ENCODE peak calls at places on chromosomes 2 and 18, in ten cellular contexts. One of them, this sample, is unnamed.
A peak's percentile ranks its signal among the peaks of the same experiment; 100 is the strongest.

GRCh38 chr18:35939166-35939565 is 33.3 kb upstream of the RMP24 start:
- DNase-seq in breast epithelium: no peak
- DNase-seq in NCI-H82: peak; percentile 5
- DNase-seq in AG10803: no peak
- DNase-seq in ELR: no peak
- DNase-seq in midbrain: no peak
- DNase-seq in neural crest cell: no peak
- DNase-seq in left cardiac atrium: no peak
- DNase-seq in activated T-helper 1 cell treated with anti-CD3 and anti-CD28 coated beads, Interleukin-12 subunit alpha, Interleukin-12 subunit beta, Interleukin-2, Interleukin-4 antibody, amounts not matched to agents 30 ng/mL and 10 ng/mL and 1 ng/mL, durations not matched to agents 14 hours and 24 hours and 36 hours: no peak
- DNase-seq in activated B cell treated with CpG ODN at 0.5 μM for 24 hours: no peak
- DNase-seq in this sample: peak; percentile 74

GRCh38 chr2:219041252-219041651 is at the start of gene CFAP65:
- DNase-seq in left cardiac atrium: peak; percentile 44
- DNase-seq in NCI-H82: peak; percentile 68
- DNase-seq in midbrain: peak; percentile 55
- DNase-seq in activated B cell treated with CpG ODN at 0.5 μM for 24 hours: no peak
- DNase-seq in ELR: peak; percentile 57
- DNase-seq in neural crest cell: peak; percentile 37
- DNase-seq in breast epithelium: no peak
- DNase-seq in AG10803: peak; percentile 35
- DNase-seq in activated T-helper 1 cell treated with anti-CD3 and anti-CD28 coated beads, Interleukin-12 subunit alpha, Interleukin-12 subunit beta, Interleukin-2, Interleukin-4 antibody, amounts not matched to agents 30 ng/mL and 10 ng/mL and 1 ng/mL, durations not matched to agents 14 hours and 24 hours and 36 hours: no peak
- DNase-seq in this sample: peak; percentile 60

GRCh38 chr18:78506031-78506461 is 473.6 kb upstream of the SALL3 start:
- DNase-seq in breast epithelium: no peak
- DNase-seq in AG10803: no peak
- DNase-seq in NCI-H82: no peak
- DNase-seq in activated B cell treated with CpG ODN at 0.5 μM for 24 hours: no peak
- DNase-seq in neural crest cell: peak; percentile 70
- DNase-seq in ELR: no peak
- DNase-seq in activated T-helper 1 cell treated with anti-CD3 and anti-CD28 coated beads, Interleukin-12 subunit alpha, Interleukin-12 subunit beta, Interleukin-2, Interleukin-4 antibody, amounts not matched to agents 30 ng/mL and 10 ng/mL and 1 ng/mL, durations not matched to agents 14 hours and 24 hours and 36 hours: no peak
- DNase-seq in left cardiac atrium: peak; percentile 10
- DNase-seq in midbrain: peak; percentile 55
- DNase-seq in this sample: no peak

GRCh38 chr18:58768293-58768974 is 96.2 kb upstream of the ZNF532 start:
- DNase-seq in activated T-helper 1 cell treated with anti-CD3 and anti-CD28 coated beads, Interleukin-12 subunit alpha, Interleukin-12 subunit beta, Interleukin-2, Interleukin-4 antibody, amounts not matched to agents 30 ng/mL and 10 ng/mL and 1 ng/mL, durations not matched to agents 14 hours and 24 hours and 36 hours: peak; percentile 53
- DNase-seq in NCI-H82: peak; percentile 84
- DNase-seq in midbrain: peak; percentile 76
- DNase-seq in AG10803: peak; percentile 44
- DNase-seq in neural crest cell: peak; percentile 82
- DNase-seq in left cardiac atrium: peak; percentile 77
- DNase-seq in ELR: peak; percentile 71
- DNase-seq in breast epithelium: peak; percentile 78
- DNase-seq in activated B cell treated with CpG ODN at 0.5 μM for 24 hours: peak; percentile 58
- DNase-seq in this sample: peak; percentile 52

GRCh38 chr2:38605298-38605830 is 2.6 kb upstream of the HNRNPLL start:
- DNase-seq in midbrain: no peak
- DNase-seq in AG10803: no peak
- DNase-seq in breast epithelium: no peak
- DNase-seq in ELR: no peak
- DNase-seq in NCI-H82: no peak
- DNase-seq in left cardiac atrium: no peak
- DNase-seq in activated T-helper 1 cell treated with anti-CD3 and anti-CD28 coated beads, Interleukin-12 subunit alpha, Interleukin-12 subunit beta, Interleukin-2, Interleukin-4 antibody, amounts not matched to agents 30 ng/mL and 10 ng/mL and 1 ng/mL, durations not matched to agents 14 hours and 24 hours and 36 hours: no peak
- DNase-seq in neural crest cell: no peak
- DNase-seq in activated B cell treated with CpG ODN at 0.5 μM for 24 hours: no peak
- DNase-seq in this sample: no peak

GRCh38 chr2:207796585-207797350 is 27.1 kb upstream of the FZD5 start:
- DNase-seq in activated B cell treated with CpG ODN at 0.5 μM for 24 hours: no peak
- DNase-seq in ELR: no peak
- DNase-seq in left cardiac atrium: no peak
- DNase-seq in neural crest cell: no peak
- DNase-seq in AG10803: peak; percentile 19
- DNase-seq in NCI-H82: peak; percentile 92
- DNase-seq in midbrain: no peak
- DNase-seq in activated T-helper 1 cell treated with anti-CD3 and anti-CD28 coated beads, Interleukin-12 subunit alpha, Interleukin-12 subunit beta, Interleukin-2, Interleukin-4 antibody, amounts not matched to agents 30 ng/mL and 10 ng/mL and 1 ng/mL, durations not matched to agents 14 hours and 24 hours and 36 hours: no peak
- DNase-seq in breast epithelium: no peak
- DNase-seq in this sample: no peak

GRCh38 chr2:109016376-109016775 is 27.4 kb upstream of the EDAR start:
- DNase-seq in midbrain: no peak
- DNase-seq in AG10803: no peak
- DNase-seq in activated T-helper 1 cell treated with anti-CD3 and anti-CD28 coated beads, Interleukin-12 subunit alpha, Interleukin-12 subunit beta, Interleukin-2, Interleukin-4 antibody, amounts not matched to agents 30 ng/mL and 10 ng/mL and 1 ng/mL, durations not matched to agents 14 hours and 24 hours and 36 hours: no peak
- DNase-seq in neural crest cell: no peak
- DNase-seq in left cardiac atrium: no peak
- DNase-seq in breast epithelium: no peak
- DNase-seq in activated B cell treated with CpG ODN at 0.5 μM for 24 hours: no peak
- DNase-seq in NCI-H82: no peak
- DNase-seq in ELR: no peak
- DNase-seq in this sample: no peak

GRCh38 chr18:43012951-43013350 is 102.5 kb downstream of the RIT2 start:
- DNase-seq in left cardiac atrium: no peak
- DNase-seq in midbrain: no peak
- DNase-seq in activated B cell treated with CpG ODN at 0.5 μM for 24 hours: no peak
- DNase-seq in neural crest cell: no peak
- DNase-seq in activated T-helper 1 cell treated with anti-CD3 and anti-CD28 coated beads, Interleukin-12 subunit alpha, Interleukin-12 subunit beta, Interleukin-2, Interleukin-4 antibody, amounts not matched to agents 30 ng/mL and 10 ng/mL and 1 ng/mL, durations not matched to agents 14 hours and 24 hours and 36 hours: no peak
- DNase-seq in AG10803: no peak
- DNase-seq in ELR: no peak
- DNase-seq in NCI-H82: no peak
- DNase-seq in breast epithelium: no peak
- DNase-seq in this sample: no peak

GRCh38 chr18:33957705-33958104 is 267.0 kb downstream of the NOL4 start:
- DNase-seq in neural crest cell: no peak
- DNase-seq in activated T-helper 1 cell treated with anti-CD3 and anti-CD28 coated beads, Interleukin-12 subunit alpha, Interleukin-12 subunit beta, Interleukin-2, Interleukin-4 antibody, amounts not matched to agents 30 ng/mL and 10 ng/mL and 1 ng/mL, durations not matched to agents 14 hours and 24 hours and 36 hours: no peak
- DNase-seq in activated B cell treated with CpG ODN at 0.5 μM for 24 hours: no peak
- DNase-seq in NCI-H82: peak; percentile 4
- DNase-seq in AG10803: no peak
- DNase-seq in breast epithelium: no peak
- DNase-seq in ELR: no peak
- DNase-seq in midbrain: no peak
- DNase-seq in left cardiac atrium: no peak
- DNase-seq in this sample: no peak

GRCh38 chr2:241857572-241858121 is 1.0 kb downstream of the PDCD1 start:
- DNase-seq in breast epithelium: no peak
- DNase-seq in midbrain: no peak
- DNase-seq in activated T-helper 1 cell treated with anti-CD3 and anti-CD28 coated beads, Interleukin-12 subunit alpha, Interleukin-12 subunit beta, Interleukin-2, Interleukin-4 antibody, amounts not matched to agents 30 ng/mL and 10 ng/mL and 1 ng/mL, durations not matched to agents 14 hours and 24 hours and 36 hours: no peak
- DNase-seq in activated B cell treated with CpG ODN at 0.5 μM for 24 hours: no peak
- DNase-seq in AG10803: no peak
- DNase-seq in NCI-H82: no peak
- DNase-seq in neural crest cell: no peak
- DNase-seq in ELR: no peak
- DNase-seq in left cardiac atrium: peak; percentile 20
- DNase-seq in this sample: no peak

GRCh38 chr2:6957910-6958615 is 40.9 kb downstream of the RNF144A start:
- DNase-seq in ELR: no peak
- DNase-seq in NCI-H82: peak; percentile 99
- DNase-seq in midbrain: no peak
- DNase-seq in breast epithelium: no peak
- DNase-seq in activated T-helper 1 cell treated with anti-CD3 and anti-CD28 coated beads, Interleukin-12 subunit alpha, Interleukin-12 subunit beta, Interleukin-2, Interleukin-4 antibody, amounts not matched to agents 30 ng/mL and 10 ng/mL and 1 ng/mL, durations not matched to agents 14 hours and 24 hours and 36 hours: no peak
- DNase-seq in activated B cell treated with CpG ODN at 0.5 μM for 24 hours: no peak
- DNase-seq in neural crest cell: no peak
- DNase-seq in left cardiac atrium: no peak
- DNase-seq in AG10803: no peak
- DNase-seq in this sample: no peak

GRCh38 chr2:161418715-161419337 is 2.7 kb downstream of the TBR1 start:
- DNase-seq in midbrain: no peak
- DNase-seq in NCI-H82: peak; percentile 87
- DNase-seq in activated T-helper 1 cell treated with anti-CD3 and anti-CD28 coated beads, Interleukin-12 subunit alpha, Interleukin-12 subunit beta, Interleukin-2, Interleukin-4 antibody, amounts not matched to agents 30 ng/mL and 10 ng/mL and 1 ng/mL, durations not matched to agents 14 hours and 24 hours and 36 hours: no peak
- DNase-seq in breast epithelium: no peak
- DNase-seq in left cardiac atrium: no peak
- DNase-seq in AG10803: peak; percentile 16
- DNase-seq in ELR: peak; percentile 45
- DNase-seq in activated B cell treated with CpG ODN at 0.5 μM for 24 hours: no peak
- DNase-seq in neural crest cell: peak; percentile 36
- DNase-seq in this sample: no peak

GRCh38 chr2:219509780-219510511 is 4.3 kb upstream of the ASIC4 start:
- DNase-seq in ELR: peak; percentile 59
- DNase-seq in activated T-helper 1 cell treated with anti-CD3 and anti-CD28 coated beads, Interleukin-12 subunit alpha, Interleukin-12 subunit beta, Interleukin-2, Interleukin-4 antibody, amounts not matched to agents 30 ng/mL and 10 ng/mL and 1 ng/mL, durations not matched to agents 14 hours and 24 hours and 36 hours: peak; percentile 12
- DNase-seq in AG10803: peak; percentile 33
- DNase-seq in activated B cell treated with CpG ODN at 0.5 μM for 24 hours: peak; percentile 37
- DNase-seq in breast epithelium: no peak
- DNase-seq in midbrain: peak; percentile 49
- DNase-seq in NCI-H82: peak; percentile 98
- DNase-seq in neural crest cell: peak; percentile 67
- DNase-seq in left cardiac atrium: peak; percentile 62
- DNase-seq in this sample: peak; percentile 31

GRCh38 chr18:21741511-21742322 is 1.1 kb downstream of the MIB1 start:
- DNase-seq in midbrain: no peak
- DNase-seq in activated T-helper 1 cell treated with anti-CD3 and anti-CD28 coated beads, Interleukin-12 subunit alpha, Interleukin-12 subunit beta, Interleukin-2, Interleukin-4 antibody, amounts not matched to agents 30 ng/mL and 10 ng/mL and 1 ng/mL, durations not matched to agents 14 hours and 24 hours and 36 hours: no peak
- DNase-seq in AG10803: peak; percentile 21
- DNase-seq in left cardiac atrium: peak; percentile 50
- DNase-seq in NCI-H82: peak; percentile 91
- DNase-seq in ELR: peak; percentile 42
- DNase-seq in activated B cell treated with CpG ODN at 0.5 μM for 24 hours: no peak
- DNase-seq in neural crest cell: peak; percentile 38
- DNase-seq in breast epithelium: no peak
- DNase-seq in this sample: no peak

GRCh38 chr2:24228470-24228869 is 53.6 kb downstream of the FAM228A start:
- DNase-seq in activated B cell treated with CpG ODN at 0.5 μM for 24 hours: no peak
- DNase-seq in left cardiac atrium: no peak
- DNase-seq in midbrain: peak; percentile 46
- DNase-seq in AG10803: no peak
- DNase-seq in activated T-helper 1 cell treated with anti-CD3 and anti-CD28 coated beads, Interleukin-12 subunit alpha, Interleukin-12 subunit beta, Interleukin-2, Interleukin-4 antibody, amounts not matched to agents 30 ng/mL and 10 ng/mL and 1 ng/mL, durations not matched to agents 14 hours and 24 hours and 36 hours: no peak
- DNase-seq in breast epithelium: no peak
- DNase-seq in neural crest cell: no peak
- DNase-seq in NCI-H82: peak; percentile 47
- DNase-seq in ELR: peak; percentile 52
- DNase-seq in this sample: no peak

GRCh38 chr2:60100034-60100433 is 453.4 kb downstream of the BCL11A start:
- DNase-seq in NCI-H82: no peak
- DNase-seq in AG10803: no peak
- DNase-seq in breast epithelium: no peak
- DNase-seq in left cardiac atrium: no peak
- DNase-seq in ELR: no peak
- DNase-seq in activated B cell treated with CpG ODN at 0.5 μM for 24 hours: no peak
- DNase-seq in activated T-helper 1 cell treated with anti-CD3 and anti-CD28 coated beads, Interleukin-12 subunit alpha, Interleukin-12 subunit beta, Interleukin-2, Interleukin-4 antibody, amounts not matched to agents 30 ng/mL and 10 ng/mL and 1 ng/mL, durations not matched to agents 14 hours and 24 hours and 36 hours: no peak
- DNase-seq in midbrain: no peak
- DNase-seq in neural crest cell: no peak
- DNase-seq in this sample: no peak

GRCh38 chr2:218717262-218717661 is 6.6 kb downstream of the TTLL4 start:
- DNase-seq in neural crest cell: no peak
- DNase-seq in midbrain: no peak
- DNase-seq in activated B cell treated with CpG ODN at 0.5 μM for 24 hours: no peak
- DNase-seq in AG10803: no peak
- DNase-seq in left cardiac atrium: no peak
- DNase-seq in breast epithelium: no peak
- DNase-seq in ELR: peak; percentile 52
- DNase-seq in activated T-helper 1 cell treated with anti-CD3 and anti-CD28 coated beads, Interleukin-12 subunit alpha, Interleukin-12 subunit beta, Interleukin-2, Interleukin-4 antibody, amounts not matched to agents 30 ng/mL and 10 ng/mL and 1 ng/mL, durations not matched to agents 14 hours and 24 hours and 36 hours: no peak
- DNase-seq in NCI-H82: no peak
- DNase-seq in this sample: peak; percentile 25

GRCh38 chr2:25342372-25343186 is 854 bp upstream of the DNMT3A start:
- DNase-seq in breast epithelium: peak; percentile 53
- DNase-seq in neural crest cell: peak; percentile 80
- DNase-seq in midbrain: peak; percentile 88
- DNase-seq in AG10803: peak; percentile 69
- DNase-seq in left cardiac atrium: peak; percentile 86
- DNase-seq in activated B cell treated with CpG ODN at 0.5 μM for 24 hours: peak; percentile 82
- DNase-seq in NCI-H82: peak; percentile 92
- DNase-seq in activated T-helper 1 cell treated with anti-CD3 and anti-CD28 coated beads, Interleukin-12 subunit alpha, Interleukin-12 subunit beta, Interleukin-2, Interleukin-4 antibody, amounts not matched to agents 30 ng/mL and 10 ng/mL and 1 ng/mL, durations not matched to agents 14 hours and 24 hours and 36 hours: peak; percentile 79
- DNase-seq in ELR: peak; percentile 83
- DNase-seq in this sample: peak; percentile 58

This sample was measured in H4.